ENCODE peak calls at places on chromosomes 2 and 18, in nine cellular contexts. One of them, this sample, is unnamed.

GRCh38 chr18:46158498-46158897 is 54.3 kb downstream of the HAUS1 start:
- DNase-seq in EL: peak; percentile 85
- DNase-seq in heart left ventricle: no peak
- DNase-seq in bronchial epithelial cell: peak; percentile 84
- DNase-seq in tibial artery: no peak
- DNase-seq in stimulated activated CD4-positive, alpha-beta T cell treated with anti-CD3 and anti-CD28 coated beads, Interleukin-4, amount 100 ng/mL, for 4 hours: no peak
- DNase-seq in left cardiac atrium: no peak
- DNase-seq in LoVo: no peak
- DNase-seq in stomach: no peak
- DNase-seq in this sample: no peak

GRCh38 chr2:216688731-216689360 is 6.5 kb downstream of the IGFBP5 start:
- DNase-seq in left cardiac atrium: no peak
- DNase-seq in tibial artery: peak; percentile 59
- DNase-seq in LoVo: no peak
- DNase-seq in bronchial epithelial cell: no peak
- DNase-seq in stomach: peak; percentile 62
- DNase-seq in heart left ventricle: peak; percentile 62
- DNase-seq in stimulated activated CD4-positive, alpha-beta T cell treated with anti-CD3 and anti-CD28 coated beads, Interleukin-4, amount 100 ng/mL, for 4 hours: no peak
- DNase-seq in EL: no peak
- DNase-seq in this sample: no peak

GRCh38 chr2:215712219-215712849 is 276.5 kb upstream of the FN1 start:
- DNase-seq in left cardiac atrium: no peak
- DNase-seq in bronchial epithelial cell: peak; percentile 57
- DNase-seq in tibial artery: no peak
- DNase-seq in EL: no peak
- DNase-seq in stomach: no peak
- DNase-seq in stimulated activated CD4-positive, alpha-beta T cell treated with anti-CD3 and anti-CD28 coated beads, Interleukin-4, amount 100 ng/mL, for 4 hours: no peak
- DNase-seq in LoVo: no peak
- DNase-seq in heart left ventricle: no peak
- DNase-seq in this sample: no peak

GRCh38 chr2:84302513-84303412 is 156.3 kb downstream of the SUCLG1 start:
- DNase-seq in LoVo: peak; percentile 72
- DNase-seq in stimulated activated CD4-positive, alpha-beta T cell treated with anti-CD3 and anti-CD28 coated beads, Interleukin-4, amount 100 ng/mL, for 4 hours: no peak
- DNase-seq in left cardiac atrium: no peak
- DNase-seq in tibial artery: no peak
- DNase-seq in heart left ventricle: peak; percentile 8
- DNase-seq in bronchial epithelial cell: peak; percentile 63
- DNase-seq in EL: peak; percentile 45
- DNase-seq in stomach: peak; percentile 34
- DNase-seq in this sample: no peak

GRCh38 chr18:8616026-8616401 is 6.8 kb downstream of the RAB12 start:
- DNase-seq in stomach: no peak
- DNase-seq in stimulated activated CD4-positive, alpha-beta T cell treated with anti-CD3 and anti-CD28 coated beads, Interleukin-4, amount 100 ng/mL, for 4 hours: no peak
- DNase-seq in bronchial epithelial cell: peak; percentile 56
- DNase-seq in LoVo: no peak
- DNase-seq in EL: no peak
- DNase-seq in heart left ventricle: no peak
- DNase-seq in tibial artery: no peak
- DNase-seq in left cardiac atrium: no peak
- DNase-seq in this sample: no peak

GRCh38 chr2:3634631-3635091 is 23.3 kb upstream of the ALLC start:
- DNase-seq in EL: no peak
- DNase-seq in tibial artery: peak; percentile 13
- DNase-seq in stimulated activated CD4-positive, alpha-beta T cell treated with anti-CD3 and anti-CD28 coated beads, Interleukin-4, amount 100 ng/mL, for 4 hours: no peak
- DNase-seq in stomach: peak; percentile 10
- DNase-seq in heart left ventricle: no peak
- DNase-seq in left cardiac atrium: no peak
- DNase-seq in bronchial epithelial cell: no peak
- DNase-seq in LoVo: no peak
- DNase-seq in this sample: no peak

GRCh38 chr2:229431331-229431954 is 160.4 kb upstream of the PID1 start:
- DNase-seq in tibial artery: no peak
- DNase-seq in stomach: no peak
- DNase-seq in left cardiac atrium: no peak
- DNase-seq in bronchial epithelial cell: peak; percentile 71
- DNase-seq in EL: peak; percentile 58
- DNase-seq in heart left ventricle: no peak
- DNase-seq in LoVo: peak; percentile 33
- DNase-seq in stimulated activated CD4-positive, alpha-beta T cell treated with anti-CD3 and anti-CD28 coated beads, Interleukin-4, amount 100 ng/mL, for 4 hours: no peak
- DNase-seq in this sample: no peak

GRCh38 chr2:233857511-233858118 is 3.3 kb upstream of the HJURP start:
- DNase-seq in heart left ventricle: no peak
- DNase-seq in bronchial epithelial cell: peak; percentile 22
- DNase-seq in EL: peak; percentile 30
- DNase-seq in stomach: peak; percentile 72
- DNase-seq in LoVo: peak; percentile 54
- DNase-seq in left cardiac atrium: no peak
- DNase-seq in tibial artery: no peak
- DNase-seq in stimulated activated CD4-positive, alpha-beta T cell treated with anti-CD3 and anti-CD28 coated beads, Interleukin-4, amount 100 ng/mL, for 4 hours: peak; percentile 51
- DNase-seq in this sample: no peak

GRCh38 chr18:8505036-8505435 is 104.2 kb upstream of the RAB12 start:
- DNase-seq in tibial artery: no peak
- DNase-seq in stomach: no peak
- DNase-seq in EL: no peak
- DNase-seq in stimulated activated CD4-positive, alpha-beta T cell treated with anti-CD3 and anti-CD28 coated beads, Interleukin-4, amount 100 ng/mL, for 4 hours: no peak
- DNase-seq in heart left ventricle: no peak
- DNase-seq in LoVo: no peak
- DNase-seq in bronchial epithelial cell: no peak
- DNase-seq in left cardiac atrium: no peak
- DNase-seq in this sample: no peak

This sample was measured in thoracic aorta.